ENCODE peak calls at places on chromosomes 3 and 15, in six cellular contexts. P, Y, U, C, M and G are unnamed samples.

GRCh38 chr3:45105855-45106655 is 40.1 kb downstream of the CDCP1 start:
- DNase-seq in P (peak; percentile 81), Y (no peak), U (no peak), C (no peak), M (no peak), G (peak; percentile 90)

GRCh38 chr3:152384412-152384811 is 115.7 kb downstream of the MBNL1 start:
- DNase-seq in P (no peak), Y (no peak), U (no peak), C (no peak), M (no peak), G (no peak)

GRCh38 chr3:71101014-71101413 is 482.5 kb downstream of the FOXP1 start:
- DNase-seq in P (no peak), Y (no peak), U (no peak), C (no peak), M (no peak), G (no peak)

GRCh38 chr3:16070707-16071106 is 103.8 kb upstream of the GALNT15 start:
- DNase-seq in P (no peak), Y (no peak), U (no peak), C (no peak), M (no peak), G (no peak)

GRCh38 chr3:134496481-134497071 is 10.7 kb downstream of the CEP63 start:
- DNase-seq in P (no peak), Y (no peak), U (no peak), C (no peak), M (no peak), G (no peak)

GRCh38 chr15:56341201-56341600 is 24.0 kb upstream of the TEX9 start:
- DNase-seq in P (no peak), Y (no peak), U (no peak), C (no peak), M (no peak), G (no peak)

GRCh38 chr15:65323071-65323511 is 18.6 kb downstream of the RNU5B-1 start:
- DNase-seq in P (no peak), Y (peak; percentile 4), U (peak; percentile 23), C (peak; percentile 76), M (no peak), G (no peak)

GRCh38 chr15:39625451-39625850 is 44.6 kb downstream of the THBS1 start:
- DNase-seq in P (no peak), Y (no peak), U (no peak), C (no peak), M (no peak), G (no peak)

GRCh38 chr15:91908401-91908800 is 54.9 kb downstream of the SLCO3A1 start:
- DNase-seq in P (no peak), Y (peak; percentile 3), U (no peak), C (no peak), M (no peak), G (no peak)

GRCh38 chr3:113210608-113211369 is 568 bp upstream of the BOC start:
- DNase-seq in P (no peak), Y (no peak), U (no peak), C (peak; percentile 58), M (no peak), G (no peak)

GRCh38 chr3:135576786-135577185 is 388.7 kb upstream of the PPP2R3A start:
- DNase-seq in P (no peak), Y (no peak), U (no peak), C (no peak), M (no peak), G (no peak)

GRCh38 chr15:69096197-69096596 is 64.2 kb upstream of the GLCE start:
- DNase-seq in P (no peak), Y (no peak), U (no peak), C (no peak), M (no peak), G (no peak)

GRCh38 chr15:85764649-85765277 is 30.0 kb downstream of the KLHL25 start:
- DNase-seq in P (no peak), Y (no peak), U (no peak), C (no peak), M (no peak), G (no peak)

GRCh38 chr15:68821898-68822380 is 1.2 kb upstream of the ANP32A start:
- DNase-seq in P (no peak), Y (no peak), U (no peak), C (no peak), M (no peak), G (no peak)

GRCh38 chr3:40546811-40547210 is 22.1 kb downstream of the ZNF621 start:
- DNase-seq in P (peak; percentile 38), Y (no peak), U (no peak), C (peak; percentile 59), M (no peak), G (no peak)

GRCh38 chr15:100194955-100195354 is 146.8 kb downstream of the ADAMTS17 start:
- DNase-seq in P (no peak), Y (no peak), U (no peak), C (no peak), M (no peak), G (no peak)

GRCh38 chr3:127464642-127465041 is 125.9 kb downstream of the TPRA1 start:
- DNase-seq in P (no peak), Y (no peak), U (no peak), C (no peak), M (no peak), G (no peak)

GRCh38 chr3:157175678-157176077 is 15.7 kb upstream of the CCNL1 start:
- DNase-seq in P (no peak), Y (no peak), U (no peak), C (peak; percentile 72), M (no peak), G (peak; percentile 29)

GRCh38 chr3:175763948-175764347 is 904.8 kb downstream of the NAALADL2 start:
- DNase-seq in P (no peak), Y (no peak), U (no peak), C (no peak), M (no peak), G (no peak)

GRCh38 chr3:112987710-112988334 is 3.0 kb upstream of the GTPBP8 start:
- DNase-seq in P (no peak), Y (no peak), U (no peak), C (no peak), M (no peak), G (no peak)

GRCh38 chr3:79872483-79872882 is 104.7 kb upstream of the ROBO1 start:
- DNase-seq in P (no peak), Y (peak; percentile 84), U (no peak), C (no peak), M (no peak), G (no peak)

GRCh38 chr3:37964716-37965115 is 25.9 kb upstream of the VILL start:
- DNase-seq in P (no peak), Y (no peak), U (no peak), C (no peak), M (no peak), G (no peak)

GRCh38 chr15:35289029-35289617 is 204.0 kb upstream of the NANOGP8 start:
- DNase-seq in P (peak; percentile 48), Y (no peak), U (peak; percentile 38), C (peak; percentile 75), M (no peak), G (no peak)

GRCh38 chr15:74889390-74889881 is 406 bp upstream of the MPI start:
- DNase-seq in P (no peak), Y (no peak), U (no peak), C (no peak), M (no peak), G (no peak)

GRCh38 chr3:57956119-57956832 is 51.9 kb upstream of the FLNB start:
- DNase-seq in P (peak; percentile 76), Y (peak; percentile 81), U (no peak), C (no peak), M (no peak), G (no peak)

GRCh38 chr3:45554001-45554691 is 40.4 kb upstream of the LIMD1 start:
- DNase-seq in P (no peak), Y (no peak), U (no peak), C (no peak), M (no peak), G (no peak)

GRCh38 chr15:92439311-92439710 is 45.6 kb downstream of the ST8SIA2 start:
- DNase-seq in P (no peak), Y (no peak), U (no peak), C (no peak), M (no peak), G (no peak)

GRCh38 chr3:138923531-138923994 is 23.4 kb downstream of the FOXL2 start:
- DNase-seq in P (peak; percentile 67), Y (no peak), U (peak; percentile 84), C (peak; percentile 89), M (peak; percentile 9), G (peak; percentile 82)

GRCh38 chr3:152241142-152242067 is 27.3 kb upstream of the MBNL1 start:
- DNase-seq in P (no peak), Y (no peak), U (no peak), C (no peak), M (no peak), G (peak; percentile 36)

GRCh38 chr3:3664916-3665315 is 134.3 kb upstream of the LRRN1 start:
- DNase-seq in P (no peak), Y (no peak), U (no peak), C (no peak), M (no peak), G (no peak)

GRCh38 chr3:71400986-71401451 is 182.5 kb downstream of the FOXP1 start:
- DNase-seq in P (no peak), Y (no peak), U (no peak), C (no peak), M (no peak), G (no peak)

GRCh38 chr3:158494657-158495056 is 76.3 kb upstream of the MLF1 start:
- DNase-seq in P (no peak), Y (no peak), U (no peak), C (no peak), M (no peak), G (no peak)